ENCODE peak calls at places on chromosomes 5 and 9, in five cellular contexts. W is GM06990, V is epithelial cell of esophagus, R is LNCaP clone FGC, G is left lung. A is an unnamed sample.

GRCh38 chr5:180605554-180606214 is 14.4 kb upstream of the SCGB3A1 start:
- DNase-seq in W (no peak), V (peak; percentile 55), G (peak; percentile 40), R (peak; percentile 66), A (peak; percentile 84)

GRCh38 chr9:4223434-4223833 is 76.4 kb downstream of the GLIS3 start:
- DNase-seq in V (peak; percentile 64), W (no peak), G (no peak), R (no peak), A (no peak)

GRCh38 chr5:107072440-107072839 is 598.3 kb downstream of the EFNA5 start:
- DNase-seq in W (no peak), V (no peak), G (no peak), R (no peak), A (no peak)

GRCh38 chr5:53478411-53479044 is 1.9 kb upstream of the FST start:
- DNase-seq in G (no peak), V (peak; percentile 59), R (no peak), W (no peak), A (peak; percentile 60)

GRCh38 chr5:13477118-13477737 is 467.3 kb downstream of the DNAH5 start:
- DNase-seq in R (no peak), V (peak; percentile 78), G (no peak), W (no peak), A (no peak)

GRCh38 chr9:98807070-98807810 is at the start of gene GALNT12:
- DNase-seq in V (no peak), W (peak; percentile 53), G (no peak), R (peak; percentile 72), A (peak; percentile 79)

GRCh38 chr5:69024241-69024651 is 69.6 kb upstream of the SLC30A5 start:
- DNase-seq in W (no peak), G (no peak), R (no peak), V (peak; percentile 74), A (peak; percentile 41)

GRCh38 chr5:123450641-123451421 is 27.6 kb upstream of the CEP120 start:
- DNase-seq in V (peak; percentile 64), G (no peak), W (no peak), R (no peak), A (no peak)

GRCh38 chr5:5046680-5047502 is 93.2 kb upstream of the ADAMTS16 start:
- DNase-seq in R (no peak), W (no peak), G (no peak), V (no peak), A (peak; percentile 34)

GRCh38 chr5:137730331-137730730 is 5.6 kb downstream of the KLHL3 start:
- DNase-seq in V (peak; percentile 93), R (no peak), G (no peak), W (no peak), A (no peak)

GRCh38 chr5:149656576-149657182 is 73.4 kb upstream of the PPARGC1B start:
- DNase-seq in R (no peak), W (no peak), V (peak; percentile 59), G (no peak), A (peak; percentile 52)

GRCh38 chr5:97840643-97841042 is 657.6 kb upstream of the RIOK2 start:
- DNase-seq in R (no peak), W (no peak), V (peak; percentile 26), G (no peak), A (no peak)

GRCh38 chr5:160460377-160461049 is 38.9 kb downstream of the PTTG1 start:
- DNase-seq in R (no peak), V (no peak), W (no peak), G (no peak), A (no peak)

GRCh38 chr5:132586063-132586462 is 29.3 kb downstream of the RAD50 start:
- DNase-seq in V (no peak), G (no peak), R (peak; percentile 2), W (no peak), A (no peak)

GRCh38 chr9:136131629-136132499 is 13.2 kb upstream of the TMEM250 start:
- DNase-seq in W (no peak), V (no peak), R (no peak), G (no peak), A (no peak)

GRCh38 chr9:31958572-31958971 is 425.9 kb upstream of the ACO1 start:
- DNase-seq in G (no peak), V (no peak), R (no peak), W (no peak), A (no peak)

GRCh38 chr5:55440188-55440646 is 94.5 kb downstream of the PLPP1 start:
- DNase-seq in W (no peak), R (no peak), V (peak; percentile 29), G (no peak), A (peak; percentile 13)

GRCh38 chr5:134526483-134527155 is 1.1 kb downstream of the JADE2 start:
- DNase-seq in V (peak; percentile 32), R (no peak), G (peak; percentile 86), W (peak; percentile 85), A (peak; percentile 87)

GRCh38 chr9:99565203-99565602 is 256.5 kb upstream of the NR4A3 start:
- DNase-seq in V (no peak), W (no peak), R (no peak), G (no peak), A (no peak)

GRCh38 chr9:128877852-128878251 is 3.9 kb downstream of the KYAT1 start:
- DNase-seq in W (no peak), G (no peak), R (no peak), V (no peak), A (no peak)

GRCh38 chr9:16921855-16922254 is 51.4 kb upstream of the BNC2 start:
- DNase-seq in G (no peak), V (peak; percentile 34), W (no peak), R (no peak), A (no peak)

GRCh38 chr9:129910628-129911567 is 75.6 kb downstream of the USP20 start:
- DNase-seq in R (no peak), G (no peak), V (peak; percentile 99), W (no peak), A (no peak)

GRCh38 chr5:111618644-111619271 is 106.4 kb upstream of the STARD4 start:
- DNase-seq in G (no peak), R (no peak), W (no peak), V (peak; percentile 24), A (no peak)

GRCh38 chr5:111615054-111615453 is 102.7 kb upstream of the STARD4 start:
- DNase-seq in V (no peak), R (no peak), G (no peak), W (no peak), A (no peak)
- TF ChIP-seq CTCF in V (no peak), R (no peak), G (no peak), W (no peak), A (no peak)

DNA sequence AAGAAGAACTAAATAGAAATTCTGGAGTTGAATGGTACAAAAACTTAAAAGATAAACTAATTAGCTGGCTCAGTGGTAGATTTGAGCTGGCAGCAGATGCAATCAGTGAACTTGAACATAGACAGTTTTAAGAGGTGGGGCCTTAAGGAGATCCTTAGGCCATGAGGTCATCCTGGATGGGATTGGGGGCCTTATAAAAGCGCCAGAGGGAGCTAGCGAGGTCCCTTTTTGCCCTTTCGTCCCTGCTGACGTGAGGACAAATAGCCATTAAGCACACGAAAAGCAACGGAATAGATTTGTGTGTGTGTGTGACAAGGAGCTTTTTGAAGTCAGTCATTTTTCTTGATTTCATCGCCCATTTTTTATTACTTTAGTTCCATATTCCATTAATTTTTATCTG is 83.3 kb downstream of the ZNF354C start:
- DNase-seq in G (no peak), V (no peak), R (no peak), W (no peak), A (no peak)
- TF ChIP-seq CTCF in G (no peak), V (no peak), R (no peak), W (no peak), A (no peak)

DNA sequence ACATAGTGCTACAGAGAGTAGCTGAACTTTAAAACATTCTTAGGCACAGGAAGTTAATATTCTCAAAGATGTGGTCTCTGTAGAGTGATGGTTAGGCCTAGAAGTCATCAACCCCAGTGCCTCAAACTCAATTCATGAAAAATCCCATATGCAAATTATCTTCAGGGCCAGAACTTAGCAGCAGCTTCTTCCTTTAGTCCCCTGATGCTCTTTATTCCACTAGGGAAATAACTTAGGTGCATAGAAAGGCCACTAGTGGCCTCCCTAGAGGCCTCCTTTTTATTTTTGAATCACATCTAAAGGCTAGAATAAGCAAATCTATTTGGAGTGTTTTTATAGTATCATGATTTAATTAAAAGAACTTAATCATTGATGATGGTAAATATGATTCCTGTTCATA is 88.3 kb downstream of the GIN1 start:
- DNase-seq in R (no peak), V (peak; percentile 6), G (no peak), W (no peak), A (peak; percentile 12)
- TF ChIP-seq CTCF in R (peak; percentile 43), V (peak; percentile 51), G (no peak), W (peak; percentile 45), A (no peak)

GRCh38 chr5:1144638-1145396 is 33.0 kb upstream of the SLC12A7 start:
- DNase-seq in W (no peak), V (no peak), R (no peak), G (no peak), A (no peak)
- TF ChIP-seq CTCF in W (no peak), V (no peak), R (no peak), G (no peak), A (no peak)

GRCh38 chr9:1732670-1733069 is 282.5 kb upstream of the SMARCA2 start:
- DNase-seq in V (peak; percentile 41), G (no peak), R (no peak), W (no peak), A (peak; percentile 7)
- TF ChIP-seq CTCF in V (peak; percentile 60), G (no peak), R (peak; percentile 73), W (peak; percentile 66), A (no peak)